ENCODE peak calls at places on chromosome 20, in eight cellular contexts. One of them, this sample, is unnamed.

GRCh38 chr20:13549451-13549850 is 89.3 kb downstream of the TASP1 start:
- DNase-seq in MM.1S: no peak
- DNase-seq in hepatocyte: no peak
- DNase-seq in suprapubic skin: no peak
- DNase-seq in fibroblast of lung: no peak
- DNase-seq in A549: no peak
- DNase-seq in PC-9: no peak
- DNase-seq in heart left ventricle: no peak
- DNase-seq in this sample: no peak

GRCh38 chr20:34600892-34601653 is 42.6 kb downstream of the MAP1LC3A start:
- DNase-seq in MM.1S: peak
- DNase-seq in hepatocyte: no peak
- DNase-seq in suprapubic skin: no peak
- DNase-seq in fibroblast of lung: no peak
- DNase-seq in A549: no peak
- DNase-seq in PC-9: no peak
- DNase-seq in heart left ventricle: no peak
- DNase-seq in this sample: no peak

GRCh38 chr20:50381771-50382593 is 128.2 kb upstream of the PTPN1 start:
- DNase-seq in MM.1S: peak
- DNase-seq in hepatocyte: no peak
- DNase-seq in suprapubic skin: no peak
- DNase-seq in fibroblast of lung: no peak
- DNase-seq in A549: no peak
- DNase-seq in PC-9: no peak
- DNase-seq in heart left ventricle: no peak
- DNase-seq in this sample: no peak

GRCh38 chr20:63017826-63018411 is 11.2 kb upstream of the BHLHE23 start:
- DNase-seq in MM.1S: no peak
- DNase-seq in hepatocyte: no peak
- DNase-seq in suprapubic skin: no peak
- DNase-seq in fibroblast of lung: no peak
- DNase-seq in A549: no peak
- DNase-seq in PC-9: no peak
- DNase-seq in heart left ventricle: no peak
- DNase-seq in this sample: no peak

GRCh38 chr20:21513181-21513663 is 642 bp downstream of the NKX2-2 start:
- DNase-seq in MM.1S: no peak
- DNase-seq in hepatocyte: no peak
- DNase-seq in suprapubic skin: no peak
- DNase-seq in fibroblast of lung: no peak
- DNase-seq in A549: no peak
- DNase-seq in PC-9: no peak
- DNase-seq in heart left ventricle: no peak
- DNase-seq in this sample: no peak

GRCh38 chr20:43271980-43272379 is 82.3 kb upstream of the PTPRT start:
- DNase-seq in MM.1S: no peak
- DNase-seq in hepatocyte: no peak
- DNase-seq in suprapubic skin: no peak
- DNase-seq in fibroblast of lung: no peak
- DNase-seq in A549: no peak
- DNase-seq in PC-9: no peak
- DNase-seq in heart left ventricle: no peak
- DNase-seq in this sample: no peak

GRCh38 chr20:60249436-60249835 is 291.2 kb downstream of the CDH26 start:
- DNase-seq in MM.1S: no peak
- DNase-seq in hepatocyte: no peak
- DNase-seq in suprapubic skin: no peak
- DNase-seq in fibroblast of lung: peak
- DNase-seq in A549: peak
- DNase-seq in PC-9: peak
- DNase-seq in heart left ventricle: no peak
- DNase-seq in this sample: peak

GRCh38 chr20:10357974-10358373 is 76.0 kb downstream of the MKKS start:
- DNase-seq in MM.1S: no peak
- DNase-seq in hepatocyte: no peak
- DNase-seq in suprapubic skin: no peak
- DNase-seq in fibroblast of lung: no peak
- DNase-seq in A549: no peak
- DNase-seq in PC-9: no peak
- DNase-seq in heart left ventricle: no peak
- DNase-seq in this sample: no peak

GRCh38 chr20:45515147-45515913 is at the start of gene SPINT3:
- DNase-seq in MM.1S: no peak
- DNase-seq in hepatocyte: no peak
- DNase-seq in suprapubic skin: no peak
- DNase-seq in fibroblast of lung: no peak
- DNase-seq in A549: no peak
- DNase-seq in PC-9: no peak
- DNase-seq in heart left ventricle: no peak
- DNase-seq in this sample: no peak

GRCh38 chr20:49559411-49560081 is 8.4 kb downstream of the PTGIS start:
- DNase-seq in MM.1S: no peak
- DNase-seq in hepatocyte: no peak
- DNase-seq in suprapubic skin: peak
- DNase-seq in fibroblast of lung: peak
- DNase-seq in A549: no peak
- DNase-seq in PC-9: no peak
- DNase-seq in heart left ventricle: no peak
- DNase-seq in this sample: no peak

GRCh38 chr20:62405108-62405980 is 1.7 kb downstream of the CABLES2 start:
- DNase-seq in MM.1S: no peak
- DNase-seq in hepatocyte: peak
- DNase-seq in suprapubic skin: no peak
- DNase-seq in fibroblast of lung: peak
- DNase-seq in A549: peak
- DNase-seq in PC-9: peak
- DNase-seq in heart left ventricle: peak
- DNase-seq in this sample: no peak

GRCh38 chr20:49356676-49357075 is 78.8 kb upstream of the ZNFX1 start:
- DNase-seq in MM.1S: no peak
- DNase-seq in hepatocyte: no peak
- DNase-seq in suprapubic skin: no peak
- DNase-seq in fibroblast of lung: no peak
- DNase-seq in A549: no peak
- DNase-seq in PC-9: no peak
- DNase-seq in heart left ventricle: no peak
- DNase-seq in this sample: no peak

GRCh38 chr20:25293910-25294458 is 46.1 kb downstream of the PYGB start:
- DNase-seq in MM.1S: no peak
- DNase-seq in hepatocyte: no peak
- DNase-seq in suprapubic skin: no peak
- DNase-seq in fibroblast of lung: no peak
- DNase-seq in A549: no peak
- DNase-seq in PC-9: no peak
- DNase-seq in heart left ventricle: no peak
- DNase-seq in this sample: no peak

GRCh38 chr20:44405785-44406571 is 50.5 kb downstream of the HNF4A start:
- DNase-seq in MM.1S: no peak
- DNase-seq in hepatocyte: peak
- DNase-seq in suprapubic skin: no peak
- DNase-seq in fibroblast of lung: no peak
- DNase-seq in A549: no peak
- DNase-seq in PC-9: no peak
- DNase-seq in heart left ventricle: no peak
- DNase-seq in this sample: no peak

GRCh38 chr20:44361021-44361420 is 5.5 kb downstream of the HNF4A start:
- DNase-seq in MM.1S: no peak
- DNase-seq in hepatocyte: no peak
- DNase-seq in suprapubic skin: no peak
- DNase-seq in fibroblast of lung: peak
- DNase-seq in A549: no peak
- DNase-seq in PC-9: no peak
- DNase-seq in heart left ventricle: no peak
- DNase-seq in this sample: no peak

GRCh38 chr20:33967126-33967525 is 26.6 kb upstream of the RALY start:
- DNase-seq in MM.1S: no peak
- DNase-seq in hepatocyte: no peak
- DNase-seq in suprapubic skin: no peak
- DNase-seq in fibroblast of lung: no peak
- DNase-seq in A549: no peak
- DNase-seq in PC-9: no peak
- DNase-seq in heart left ventricle: no peak
- DNase-seq in this sample: no peak

GRCh38 chr20:31606928-31607639 is 2.0 kb downstream of the ID1 start:
- DNase-seq in MM.1S: no peak
- DNase-seq in hepatocyte: peak
- DNase-seq in suprapubic skin: no peak
- DNase-seq in fibroblast of lung: peak
- DNase-seq in A549: peak
- DNase-seq in PC-9: peak
- DNase-seq in heart left ventricle: no peak
- DNase-seq in this sample: no peak

GRCh38 chr20:35048739-35049138 is 43.9 kb downstream of the TRPC4AP start:
- DNase-seq in MM.1S: no peak
- DNase-seq in hepatocyte: no peak
- DNase-seq in suprapubic skin: no peak
- DNase-seq in fibroblast of lung: no peak
- DNase-seq in A549: no peak
- DNase-seq in PC-9: no peak
- DNase-seq in heart left ventricle: no peak
- DNase-seq in this sample: no peak

GRCh38 chr20:45036044-45036755 is 64.7 kb downstream of the KCNS1 start:
- DNase-seq in MM.1S: no peak
- DNase-seq in hepatocyte: no peak
- DNase-seq in suprapubic skin: no peak
- DNase-seq in fibroblast of lung: peak
- DNase-seq in A549: no peak
- DNase-seq in PC-9: peak
- DNase-seq in heart left ventricle: no peak
- DNase-seq in this sample: no peak

GRCh38 chr20:51811040-51811351 is 8.7 kb upstream of the SALL4 start:
- DNase-seq in MM.1S: no peak
- DNase-seq in hepatocyte: peak
- DNase-seq in suprapubic skin: no peak
- DNase-seq in fibroblast of lung: no peak
- DNase-seq in A549: no peak
- DNase-seq in PC-9: peak
- DNase-seq in heart left ventricle: no peak
- DNase-seq in this sample: no peak

DNA sequence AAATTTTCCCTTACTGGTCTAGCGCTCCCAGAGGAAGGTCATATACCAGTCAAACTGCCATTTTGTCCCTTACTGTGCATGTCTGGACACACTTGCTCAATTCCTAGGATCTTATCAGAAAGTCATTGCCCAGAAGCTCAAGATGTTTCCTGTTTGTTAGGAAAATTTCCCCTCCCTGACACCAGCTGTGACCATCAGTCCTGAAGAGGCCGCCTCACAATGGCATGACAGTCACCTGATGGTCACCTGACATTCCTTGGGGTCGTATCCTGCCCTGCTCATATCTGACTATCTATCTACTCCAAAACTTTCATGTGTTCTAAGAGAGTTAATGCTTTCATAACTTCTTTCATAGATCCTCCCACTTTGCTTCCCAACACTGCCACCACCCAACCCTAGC is 219.9 kb downstream of the OTOR start:
- DNase-seq in MM.1S: no peak
- DNase-seq in hepatocyte: no peak
- DNase-seq in suprapubic skin: no peak
- DNase-seq in fibroblast of lung: no peak
- DNase-seq in A549: no peak
- DNase-seq in PC-9: no peak
- DNase-seq in heart left ventricle: no peak
- DNase-seq in this sample: no peak
- TF ChIP-seq CTCF in MM.1S: no peak
- TF ChIP-seq CTCF in hepatocyte: no peak
- TF ChIP-seq CTCF in suprapubic skin: no peak
- TF ChIP-seq CTCF in fibroblast of lung: no peak
- TF ChIP-seq CTCF in A549: no peak
- TF ChIP-seq CTCF in PC-9: no peak
- TF ChIP-seq CTCF in heart left ventricle: no peak
- TF ChIP-seq CTCF in this sample: no peak

GRCh38 chr20:36542516-36543186 is 1.3 kb downstream of the MYL9 start:
- DNase-seq in MM.1S: no peak
- DNase-seq in hepatocyte: no peak
- DNase-seq in suprapubic skin: no peak
- DNase-seq in fibroblast of lung: no peak
- DNase-seq in A549: no peak
- DNase-seq in PC-9: no peak
- DNase-seq in heart left ventricle: no peak
- DNase-seq in this sample: no peak
- H3K4me3 ChIP-seq in MM.1S: no peak
- H3K4me3 ChIP-seq in hepatocyte: no peak
- H3K4me3 ChIP-seq in suprapubic skin: peak
- H3K4me3 ChIP-seq in fibroblast of lung: peak
- H3K4me3 ChIP-seq in A549: no peak
- H3K4me3 ChIP-seq in PC-9: no peak
- H3K4me3 ChIP-seq in heart left ventricle: peak
- H3K4me3 ChIP-seq in this sample: peak

DNA sequence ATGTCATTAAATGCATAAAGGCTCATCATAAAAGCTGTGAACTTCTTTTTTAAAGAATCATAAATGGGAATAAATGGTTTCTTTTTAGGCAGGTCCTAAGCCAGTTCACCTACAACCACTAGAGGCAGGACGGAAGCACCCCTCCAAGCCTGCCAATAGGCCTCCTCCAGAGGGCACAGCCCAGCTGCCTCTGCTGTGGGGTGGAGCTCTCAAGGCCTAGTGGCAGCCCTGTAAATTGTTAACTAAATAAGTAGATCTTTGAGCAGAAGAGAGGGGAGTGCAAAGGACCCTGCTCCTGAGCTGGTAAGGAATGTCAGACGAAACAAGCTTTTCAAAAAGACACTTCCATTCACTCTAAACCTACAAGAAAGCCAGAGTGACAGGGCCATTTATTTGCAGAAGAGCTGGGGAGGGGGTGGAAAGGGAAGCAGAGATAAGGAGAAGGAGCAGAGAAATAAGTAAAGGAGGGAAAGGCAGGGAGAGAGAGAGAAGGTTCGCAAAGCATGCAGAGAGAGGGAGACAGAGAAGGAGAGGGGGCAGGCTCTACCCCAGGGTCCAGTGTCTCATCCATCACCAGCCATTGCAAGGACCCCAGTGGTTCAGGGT is 18.0 kb upstream of the MAFB start:
- DNase-seq in MM.1S: no peak
- DNase-seq in hepatocyte: peak
- DNase-seq in suprapubic skin: no peak
- DNase-seq in fibroblast of lung: no peak
- DNase-seq in A549: no peak
- DNase-seq in PC-9: no peak
- DNase-seq in heart left ventricle: no peak
- DNase-seq in this sample: no peak
- TF ChIP-seq CTCF in MM.1S: peak
- TF ChIP-seq CTCF in hepatocyte: peak
- TF ChIP-seq CTCF in suprapubic skin: no peak
- TF ChIP-seq CTCF in fibroblast of lung: no peak
- TF ChIP-seq CTCF in A549: no peak
- TF ChIP-seq CTCF in PC-9: no peak
- TF ChIP-seq CTCF in heart left ventricle: no peak
- TF ChIP-seq CTCF in this sample: no peak

DNA sequence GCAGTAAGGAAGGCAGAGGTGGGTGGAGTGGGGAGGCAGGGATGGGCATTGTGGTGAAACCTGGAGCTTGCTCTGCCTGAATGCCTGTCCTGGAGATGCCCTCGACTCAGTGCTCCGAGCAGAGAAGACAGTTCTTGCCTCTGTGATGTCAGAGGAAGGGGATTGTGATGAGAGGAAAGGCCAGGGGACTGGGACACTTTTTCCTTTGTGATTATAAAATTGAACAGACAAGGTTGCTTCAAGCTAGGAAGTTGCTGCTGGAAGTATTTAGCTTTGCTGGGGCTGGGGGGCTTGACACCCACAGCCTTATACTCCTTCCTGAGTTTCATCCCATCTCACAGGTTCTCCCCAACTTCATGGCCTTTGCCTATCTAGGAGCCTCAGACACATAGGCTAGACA is at the start of gene SIRPD:
- DNase-seq in MM.1S: no peak
- DNase-seq in hepatocyte: no peak
- DNase-seq in suprapubic skin: no peak
- DNase-seq in fibroblast of lung: no peak
- DNase-seq in A549: no peak
- DNase-seq in PC-9: no peak
- DNase-seq in heart left ventricle: no peak
- DNase-seq in this sample: no peak
- H3K4me3 ChIP-seq in MM.1S: no peak
- H3K4me3 ChIP-seq in hepatocyte: no peak
- H3K4me3 ChIP-seq in suprapubic skin: no peak
- H3K4me3 ChIP-seq in fibroblast of lung: no peak
- H3K4me3 ChIP-seq in A549: no peak
- H3K4me3 ChIP-seq in PC-9: no peak
- H3K4me3 ChIP-seq in heart left ventricle: no peak
- H3K4me3 ChIP-seq in this sample: no peak

This sample was measured in breast epithelium.